ENCODE peak calls at places on chromosomes 1 and 21, in six cellular contexts. U is tibial nerve, H is body of pancreas, R is stomach, P is spleen, J is K562. O is an unnamed sample.

GRCh38 chr1:180167021-180167701 is 12.5 kb downstream of the QSOX1 start:
- DNase-seq in J (no peak), P (peak), U (no peak), R (no peak), H (no peak), O (peak)

GRCh38 chr21:38095220-38095619 is 161.6 kb upstream of the KCNJ15 start:
- DNase-seq in U (no peak), R (no peak), H (no peak), J (peak), P (no peak), O (no peak)

GRCh38 chr1:221965252-221965651 is 223.4 kb upstream of the DUSP10 start:
- DNase-seq in U (no peak), P (no peak), R (no peak), H (no peak), J (no peak), O (no peak)

GRCh38 chr1:168603501-168604107 is 27.2 kb downstream of the XCL1 start:
- DNase-seq in U (peak), H (peak), P (peak), J (peak), R (peak), O (peak)

GRCh38 chr1:156673387-156674121 is 3.7 kb downstream of the NES start:
- DNase-seq in R (no peak), U (no peak), P (no peak), J (peak), H (no peak), O (no peak)

GRCh38 chr1:241560511-241561187 is 28.5 kb downstream of the KMO start:
- DNase-seq in J (no peak), H (no peak), R (no peak), P (no peak), U (no peak), O (no peak)

GRCh38 chr21:41676198-41676597 is 90.7 kb downstream of the RIPK4 start:
- DNase-seq in H (no peak), J (no peak), P (no peak), R (no peak), U (no peak), O (no peak)

GRCh38 chr1:46522184-46522968 is 29.1 kb downstream of the KNCN start:
- DNase-seq in H (peak), J (peak), P (peak), R (peak), U (peak), O (peak)

GRCh38 chr1:21736876-21737275 is 46.1 kb downstream of the USP48 start:
- DNase-seq in P (no peak), H (no peak), U (no peak), R (no peak), J (no peak), O (no peak)

DNA sequence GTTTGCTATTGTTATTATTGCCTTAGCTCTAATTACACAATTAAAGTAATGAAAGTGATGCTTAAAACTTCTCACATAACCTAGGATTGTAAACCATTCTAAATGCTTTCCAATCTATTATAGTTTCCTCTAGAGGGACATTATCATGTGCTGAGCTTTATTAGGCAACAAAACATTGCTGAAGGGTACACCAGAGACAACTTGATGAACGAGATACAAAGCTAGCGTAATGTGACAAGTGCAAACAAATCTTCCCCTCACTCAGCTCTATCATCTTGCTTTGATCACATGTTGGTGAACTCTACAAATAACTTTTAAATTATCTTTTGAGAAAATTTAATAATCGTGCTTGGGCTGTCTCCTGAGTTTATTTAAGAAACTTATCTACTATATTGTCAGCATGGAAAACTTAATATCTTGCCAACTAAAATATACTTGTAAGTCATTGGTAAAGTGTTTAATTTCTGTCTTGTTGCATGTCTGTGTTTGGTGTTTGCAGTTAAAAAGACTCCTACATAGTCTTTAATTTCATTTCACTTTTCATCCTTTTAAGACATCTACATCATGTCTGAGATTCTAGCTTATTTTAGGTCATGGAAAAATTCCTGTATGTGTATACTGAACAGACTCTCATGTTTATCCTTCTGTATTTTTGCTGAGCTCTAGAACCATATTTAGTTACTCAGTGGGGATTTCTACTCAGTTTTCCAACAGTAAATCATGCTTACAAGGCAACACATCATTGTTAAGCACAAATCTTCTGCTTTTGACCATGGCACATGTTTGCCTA is 104.2 kb upstream of the ADAMTS5 start:
- DNase-seq in R (no peak), H (no peak), U (no peak), J (no peak), P (no peak), O (no peak)
- TF ChIP-seq POLR2A in R (no peak), H (no peak), U (no peak), J (no peak), P (no peak), O (no peak)

DNA sequence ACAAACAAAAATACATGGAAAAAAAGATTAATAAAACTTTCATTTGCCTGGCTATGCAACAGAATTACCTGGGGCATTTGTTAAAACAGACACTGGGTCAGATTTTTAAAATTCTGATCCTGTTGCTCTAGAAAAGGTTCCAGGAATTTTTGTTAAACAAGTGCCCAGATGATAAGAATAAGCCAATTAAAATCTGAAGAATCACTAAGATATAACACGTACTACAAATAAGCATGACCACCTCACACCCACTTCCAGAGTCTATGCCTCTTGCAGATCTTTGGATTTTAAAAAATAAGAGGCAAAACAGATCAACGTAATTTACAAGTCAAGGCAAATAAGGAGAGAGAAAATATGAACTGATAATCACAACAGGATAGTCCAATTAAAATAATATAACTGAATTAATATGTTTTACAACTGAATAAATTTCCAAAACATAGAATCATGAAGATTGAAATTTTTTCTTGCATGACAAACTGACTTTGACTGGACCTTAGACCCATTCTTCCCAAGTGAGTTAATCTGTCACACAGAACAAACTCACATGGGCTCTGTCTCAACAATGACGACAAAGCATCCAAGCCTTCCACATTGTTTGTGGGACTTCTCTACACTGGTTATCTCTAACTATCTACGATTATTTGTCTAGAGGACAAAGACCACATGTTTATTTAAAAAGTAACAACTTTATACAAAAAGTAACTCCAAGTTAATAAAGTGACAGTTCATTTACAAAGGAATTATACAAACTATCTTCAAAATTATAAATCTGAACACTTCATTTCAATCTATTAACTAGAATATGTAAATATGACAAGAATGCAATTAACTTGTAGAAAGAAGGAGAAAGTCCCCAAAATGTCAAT is 56.9 kb downstream of the COP1 start:
- DNase-seq in J (no peak), P (no peak), H (no peak), R (no peak), U (no peak), O (no peak)
- H3K27ac ChIP-seq in J (no peak), P (no peak), H (no peak), R (no peak), U (no peak), O (no peak)

GRCh38 chr1:196438324-196438723 is 169.9 kb downstream of the KCNT2 start:
- DNase-seq in U (no peak), J (no peak), R (no peak), P (no peak), H (no peak), O (no peak)
- TF ChIP-seq POLR2A in U (no peak), J (no peak), R (no peak), P (no peak), H (no peak), O (no peak)

DNA sequence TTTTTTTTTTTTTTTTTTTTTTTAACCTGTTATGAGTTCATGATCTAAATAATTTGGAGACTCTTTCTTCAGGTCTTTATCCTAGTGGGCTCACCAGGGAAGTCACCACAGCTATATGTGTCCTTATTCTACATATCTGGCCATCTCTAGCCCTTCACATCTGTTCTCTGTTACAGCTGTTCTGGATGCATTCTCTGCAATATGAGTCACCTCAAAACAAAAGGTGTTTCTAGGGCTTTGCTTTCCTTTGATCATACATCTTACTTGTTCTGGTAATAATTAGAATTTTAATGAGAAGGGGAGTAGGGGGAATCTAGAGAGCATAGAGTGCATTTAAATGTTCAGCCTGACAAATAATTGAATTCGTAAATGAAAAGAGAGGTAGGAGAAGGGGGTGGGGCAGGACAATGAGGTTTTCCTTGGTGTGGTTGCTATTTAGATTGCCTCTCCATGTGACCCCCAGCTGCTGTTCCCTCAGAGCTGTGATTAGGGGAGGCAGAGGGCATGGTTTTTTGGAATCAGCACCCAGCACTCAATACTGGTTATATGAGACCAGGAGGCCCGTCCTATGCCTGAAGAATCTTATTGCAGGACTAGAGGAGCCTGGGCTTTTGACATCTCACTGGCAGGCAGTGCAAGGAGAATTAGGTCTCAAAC is 8.0 kb downstream of the SYT6 start:
- DNase-seq in J (no peak), R (no peak), H (no peak), U (no peak), P (no peak), O (no peak)
- H3K27ac ChIP-seq in J (no peak), R (no peak), H (no peak), U (no peak), P (no peak), O (no peak)

GRCh38 chr1:117929340-117930172 is at the start of the genes GDAP2 and WDR3:
- DNase-seq in R (peak), J (peak), P (peak), H (peak), U (peak), O (peak)
- TF ChIP-seq POLR2A in R (no peak), J (peak), P (no peak), H (peak), U (no peak), O (no peak)

GRCh38 chr1:63547621-63548294 is 24.4 kb downstream of the EFCAB7 start:
- DNase-seq in U (peak), H (no peak), P (no peak), R (no peak), J (no peak), O (no peak)
- H3K27ac ChIP-seq in U (peak), H (no peak), P (no peak), R (no peak), J (no peak), O (no peak)

DNA sequence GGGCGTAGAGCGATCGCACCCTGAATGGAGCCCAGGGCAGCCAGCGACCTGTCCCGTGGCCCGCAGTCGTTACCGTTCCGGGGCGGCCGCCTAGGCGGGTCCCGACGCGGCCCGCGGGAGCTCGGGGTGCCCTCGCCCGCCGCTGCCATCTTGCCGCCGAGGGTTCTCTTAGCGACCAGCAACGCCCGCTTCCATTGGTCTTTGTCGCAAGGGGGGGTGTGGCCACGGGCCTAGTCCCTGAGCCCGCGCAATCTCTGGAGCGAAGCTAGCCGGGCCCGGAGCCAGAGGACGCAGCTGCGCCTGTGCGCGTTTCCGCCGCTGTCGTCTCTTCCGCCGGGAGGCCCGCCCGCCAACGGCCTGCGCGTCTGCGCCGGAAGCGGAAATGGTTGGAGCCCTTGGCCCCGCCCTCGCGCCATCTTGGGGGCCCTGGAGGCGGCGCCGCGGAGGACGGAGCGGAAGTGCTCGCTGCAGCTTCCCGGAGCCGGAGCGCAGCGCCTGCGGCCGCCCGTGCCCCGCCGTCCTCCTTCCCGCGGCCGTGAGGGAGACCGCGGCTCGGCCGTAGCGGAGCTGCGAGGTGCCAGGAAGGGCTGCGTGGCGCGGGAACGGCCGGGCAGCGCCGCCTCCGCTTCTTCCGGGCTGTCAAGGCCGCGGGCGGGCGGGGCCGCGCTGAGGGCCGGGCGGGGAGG is at the start of the genes MORN1 and RER1:
- DNase-seq in H (peak), J (peak), U (peak), R (peak), P (peak), O (peak)
- TF ChIP-seq POLR2A in H (peak), J (peak), U (peak), R (no peak), P (no peak), O (peak)

GRCh38 chr1:56644941-56645662 is at the start of gene PRKAA2:
- DNase-seq in U (peak), J (peak), P (peak), R (peak), H (peak), O (peak)

GRCh38 chr1:56645663-56646330 is 683 bp downstream of the PRKAA2 start:
- DNase-seq in R (peak), J (no peak), H (peak), U (peak), P (no peak), O (peak)

GRCh38 chr1:56647106-56647505 is 2.0 kb downstream of the PRKAA2 start:
- DNase-seq in R (no peak), H (no peak), J (no peak), P (no peak), U (no peak), O (no peak)

GRCh38 chr1:56643661-56644060 is 1.5 kb upstream of the PRKAA2 start:
- DNase-seq in U (no peak), J (no peak), H (no peak), R (no peak), P (no peak), O (no peak)

DNA sequence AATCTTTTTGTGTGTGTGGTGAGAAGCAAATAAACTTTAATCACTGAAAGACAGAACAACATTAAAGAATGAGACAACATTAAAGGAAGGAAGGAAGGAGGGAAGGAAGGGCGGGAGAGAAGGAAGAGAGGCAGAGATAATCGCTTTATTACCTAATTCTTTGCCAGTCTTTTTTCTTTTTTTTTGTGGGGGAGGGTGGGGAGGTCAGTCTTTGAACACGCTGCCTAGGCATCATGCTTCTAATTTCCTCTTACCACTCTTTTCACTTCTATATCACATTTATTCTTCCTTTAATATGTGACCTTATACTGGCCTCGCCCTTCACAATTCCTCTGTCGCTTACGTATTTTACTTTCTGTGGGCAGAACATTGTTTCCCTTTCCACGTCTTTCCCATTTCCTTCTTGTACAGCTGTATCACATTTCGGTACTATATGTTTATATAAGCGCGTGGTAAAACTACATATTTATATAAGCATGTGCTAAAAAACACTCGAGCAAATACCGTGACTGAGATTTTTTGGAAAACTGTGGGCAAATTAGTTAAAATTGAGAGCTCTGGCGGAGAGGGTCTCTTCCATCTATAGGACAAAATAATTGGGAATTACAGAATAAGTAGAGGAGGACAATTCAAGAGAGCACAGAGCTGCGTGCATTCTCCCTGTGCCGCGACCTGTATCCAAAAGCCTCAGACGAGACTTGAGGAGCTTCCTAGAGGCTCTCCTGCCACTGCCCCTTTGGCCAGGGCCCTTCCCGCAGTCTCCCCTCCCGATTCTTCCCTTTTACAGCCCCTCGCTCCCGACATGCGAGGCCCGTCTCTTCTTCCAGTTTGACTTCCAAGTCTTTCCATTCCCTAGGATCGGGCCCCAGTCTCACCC is 812 bp upstream of the PRKAA2 start:
- DNase-seq in J (no peak), P (no peak), U (no peak), H (peak), R (no peak), O (no peak)
- H3K27ac ChIP-seq in J (no peak), P (peak), U (peak), H (peak), R (peak), O (peak)

GRCh38 chr1:148388260-148389026 is 94.7 kb downstream of the PPIAL4G start:
- DNase-seq in U (peak), H (peak), J (peak), R (peak), P (peak), O (peak)
- TF ChIP-seq POLR2A in U (no peak), H (peak), J (peak), R (no peak), P (no peak), O (peak)

O was measured in ovary.